ENCODE peak calls at places on chromosomes 16 and 17, in seven cellular contexts. G, V, U, I, J, L and N are unnamed samples.

GRCh38 chr16:3998793-3999478 is 117.3 kb downstream of the ADCY9 start:
- DNase-seq in G (no peak), V (no peak), U (peak), I (no peak), J (no peak), L (no peak), N (no peak)

GRCh38 chr17:8221663-8222379 is 11.4 kb upstream of the AURKB start:
- DNase-seq in G (peak), V (peak), U (peak), I (peak), J (peak), L (peak), N (peak)

GRCh38 chr17:44086364-44087311 is 16.1 kb downstream of the G6PC3 start:
- DNase-seq in G (no peak), V (peak), U (peak), I (no peak), J (no peak), L (no peak), N (no peak)

GRCh38 chr17:61556224-61557188 is 34.5 kb downstream of the NACA2 start:
- DNase-seq in G (no peak), V (no peak), U (no peak), I (no peak), J (no peak), L (no peak), N (no peak)

GRCh38 chr16:54374136-54374535 is 87.5 kb upstream of the IRX3 start:
- DNase-seq in G (no peak), V (no peak), U (peak), I (no peak), J (no peak), L (no peak), N (no peak)

GRCh38 chr16:63617990-63618763 is 1503.7 kb downstream of the CDH11 start:
- DNase-seq in G (peak), V (no peak), U (no peak), I (no peak), J (no peak), L (no peak), N (no peak)

GRCh38 chr17:56933868-56934267 is 20.0 kb upstream of the TRIM25 start:
- DNase-seq in G (no peak), V (no peak), U (no peak), I (no peak), J (no peak), L (no peak), N (no peak)

GRCh38 chr16:5319799-5320198 is 222.2 kb upstream of the EEF2KMT start:
- DNase-seq in G (no peak), V (no peak), U (no peak), I (no peak), J (no peak), L (no peak), N (no peak)

GRCh38 chr17:44071772-44072171 is 1.2 kb downstream of the G6PC3 start:
- DNase-seq in G (no peak), V (no peak), U (no peak), I (no peak), J (no peak), L (no peak), N (no peak)

GRCh38 chr16:68892214-68892613 is 48.9 kb downstream of the TANGO6 start:
- DNase-seq in G (no peak), V (no peak), U (no peak), I (no peak), J (no peak), L (no peak), N (no peak)

GRCh38 chr17:79354173-79354820 is 256.6 kb downstream of the RBFOX3 start:
- DNase-seq in G (no peak), V (no peak), U (no peak), I (no peak), J (no peak), L (no peak), N (no peak)

GRCh38 chr16:4866586-4866985 is 19.3 kb downstream of the UBN1 start:
- DNase-seq in G (no peak), V (no peak), U (no peak), I (no peak), J (no peak), L (no peak), N (no peak)

GRCh38 chr17:59767176-59767575 is 59.7 kb downstream of the VMP1 start:
- DNase-seq in G (no peak), V (no peak), U (no peak), I (no peak), J (no peak), L (no peak), N (no peak)